ENCODE peak calls at places on chromosomes 7 and 10, in nine cellular contexts. D is HL-60, A is AG04450, J is BE2C, M is heart left ventricle, W is astrocyte of the spinal cord, O is bronchial epithelial cell, X is K562, E is colonic mucosa. C is an unnamed sample.

GRCh38 chr10:72567421-72567820 is 58.5 kb downstream of the MICU1 start:
- DNase-seq in A (no peak), D (no peak), W (peak), X (no peak), J (no peak), O (peak), M (peak), E (no peak), C (no peak)

GRCh38 chr7:117322741-117323584 is at the start of gene WNT2:
- DNase-seq in W (peak), X (no peak), O (no peak), D (no peak), E (no peak), A (no peak), J (no peak), M (no peak), C (peak)

GRCh38 chr7:27118580-27118979 is 12.0 kb downstream of the HOXA4 start:
- DNase-seq in J (no peak), X (no peak), A (no peak), M (no peak), D (no peak), W (no peak), E (peak), O (no peak), C (no peak)

GRCh38 chr10:4004990-4005389 is 220.0 kb upstream of the KLF6 start:
- DNase-seq in X (no peak), A (no peak), D (no peak), E (no peak), W (no peak), O (no peak), J (no peak), M (no peak), C (no peak)

GRCh38 chr7:73811760-73812168 is 19.0 kb upstream of the CLDN4 start:
- DNase-seq in J (peak), X (peak), M (peak), W (peak), E (peak), A (no peak), D (peak), O (peak), C (peak)

GRCh38 chr7:31107106-31108090 is 55.3 kb downstream of the ADCYAP1R1 start:
- DNase-seq in J (no peak), X (no peak), O (no peak), D (no peak), A (no peak), M (no peak), W (no peak), E (no peak), C (no peak)

GRCh38 chr10:73554729-73555128 is 36.4 kb downstream of the USP54 start:
- DNase-seq in J (no peak), M (no peak), E (no peak), O (no peak), X (no peak), D (no peak), W (no peak), A (no peak), C (no peak)

GRCh38 chr7:37920619-37921339 is at the start of gene EPDR1:
- DNase-seq in X (no peak), W (no peak), O (no peak), E (peak), D (no peak), J (peak), M (peak), A (no peak), C (peak)

GRCh38 chr10:8138471-8138870 is 84.0 kb downstream of the GATA3 start:
- DNase-seq in W (peak), D (no peak), M (no peak), E (no peak), J (no peak), X (no peak), O (peak), A (no peak), C (no peak)

GRCh38 chr7:80882213-80882801 is 36.5 kb downstream of the SEMA3C start:
- DNase-seq in X (no peak), A (no peak), W (peak), O (no peak), E (no peak), J (no peak), D (no peak), M (no peak), C (no peak)

GRCh38 chr7:80883188-80884025 is 35.4 kb downstream of the SEMA3C start:
- DNase-seq in W (peak), O (peak), J (peak), A (peak), E (no peak), M (no peak), D (no peak), X (no peak), C (no peak)

GRCh38 chr7:80884511-80885195 is 34.2 kb downstream of the SEMA3C start:
- DNase-seq in E (no peak), J (no peak), W (no peak), M (no peak), D (no peak), O (no peak), A (no peak), X (no peak), C (no peak)

GRCh38 chr7:80889525-80889924 is 29.3 kb downstream of the SEMA3C start:
- DNase-seq in O (no peak), M (no peak), X (no peak), J (no peak), W (no peak), A (no peak), D (no peak), E (no peak), C (no peak)

DNA sequence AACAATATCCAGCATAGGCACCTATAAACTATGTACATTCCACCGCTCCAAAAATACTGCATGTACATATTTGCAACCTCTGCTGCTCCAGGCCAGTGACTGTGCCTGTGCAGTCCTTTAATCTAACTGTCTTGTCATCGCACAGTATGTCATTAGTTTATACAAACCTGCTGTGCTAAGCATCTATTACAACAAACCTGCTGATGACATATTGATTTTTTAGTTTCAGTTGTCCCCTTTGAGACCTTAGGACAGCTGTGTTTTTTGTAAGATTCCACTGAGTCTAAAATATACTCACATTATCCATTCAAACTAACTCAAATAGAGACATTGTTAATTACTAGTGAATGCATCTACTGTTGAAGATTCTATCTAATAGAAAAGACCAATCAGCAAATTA is 33.1 kb downstream of the SEMA3C start:
- DNase-seq in X (no peak), E (no peak), D (no peak), W (no peak), A (no peak), O (no peak), M (no peak), J (no peak), C (no peak)
- H3K4me3 ChIP-seq in X (no peak), E (no peak), D (no peak), W (no peak), A (no peak), O (no peak), M (no peak), J (no peak), C (no peak)

GRCh38 chr7:43211693-43212092 is 99.2 kb downstream of the HECW1 start:
- DNase-seq in M (no peak), J (no peak), W (no peak), O (no peak), D (no peak), A (no peak), X (no peak), E (no peak), C (no peak)

GRCh38 chr7:43215061-43215460 is 102.6 kb downstream of the HECW1 start:
- DNase-seq in J (no peak), M (no peak), E (no peak), A (no peak), W (no peak), O (no peak), D (no peak), X (no peak), C (no peak)

GRCh38 chr7:43212921-43213320 is 100.5 kb downstream of the HECW1 start:
- DNase-seq in A (no peak), E (no peak), J (no peak), D (no peak), W (no peak), X (no peak), O (no peak), M (no peak), C (no peak)

GRCh38 chr7:43208189-43208588 is 95.7 kb downstream of the HECW1 start:
- DNase-seq in E (no peak), J (no peak), D (no peak), W (no peak), M (no peak), X (no peak), O (no peak), A (no peak), C (no peak)

DNA sequence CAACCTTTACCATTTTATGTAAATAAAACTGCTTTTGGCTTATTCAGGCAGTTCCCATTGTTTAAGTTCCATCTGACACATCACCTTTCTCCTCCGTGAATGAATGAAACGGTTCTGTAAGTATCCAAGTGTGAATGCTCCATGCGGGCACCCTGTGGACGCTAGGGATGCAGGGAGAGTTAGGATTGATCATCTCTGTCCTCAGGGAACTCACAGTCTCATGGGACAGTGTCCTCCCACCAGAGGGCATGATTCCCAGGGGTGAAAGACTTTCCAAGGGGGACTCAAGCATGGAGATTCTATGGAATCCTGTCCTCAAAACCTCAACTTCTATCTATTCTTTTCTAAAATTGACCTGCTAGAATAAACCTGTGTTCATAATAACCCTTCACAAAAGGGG is 98.8 kb downstream of the HECW1 start:
- DNase-seq in J (no peak), W (no peak), M (no peak), O (peak), E (no peak), X (no peak), A (no peak), D (no peak), C (no peak)
- TF ChIP-seq CTCF in J (peak), W (peak), M (no peak), O (peak), E (no peak), X (no peak), A (peak), D (no peak), C (no peak)

GRCh38 chr10:133277993-133278576 is 1.4 kb upstream of the ADAM8 start:
- DNase-seq in X (no peak), M (no peak), J (no peak), O (no peak), E (no peak), W (no peak), A (no peak), D (no peak), C (no peak)

GRCh38 chr10:133277277-133277992 is 767 bp upstream of the ADAM8 start:
- DNase-seq in E (no peak), A (no peak), X (no peak), O (no peak), J (no peak), W (no peak), D (no peak), M (no peak), C (no peak)

GRCh38 chr10:133275683-133276092 is 980 bp downstream of the ADAM8 start:
- DNase-seq in X (no peak), A (no peak), D (no peak), W (no peak), E (no peak), O (peak), J (no peak), M (no peak), C (peak)

GRCh38 chr10:133276100-133276434 is 601 bp downstream of the ADAM8 start:
- DNase-seq in A (no peak), J (no peak), M (no peak), E (no peak), X (no peak), D (no peak), O (no peak), W (no peak), C (no peak)

GRCh38 chr10:133276435-133277201 is at the start of gene ADAM8:
- DNase-seq in W (no peak), E (no peak), J (peak), A (no peak), M (peak), X (peak), O (no peak), D (no peak), C (peak)
- H3K4me3 ChIP-seq in W (no peak), E (peak), J (no peak), A (peak), M (peak), X (peak), O (peak), D (no peak), C (peak)

DNA sequence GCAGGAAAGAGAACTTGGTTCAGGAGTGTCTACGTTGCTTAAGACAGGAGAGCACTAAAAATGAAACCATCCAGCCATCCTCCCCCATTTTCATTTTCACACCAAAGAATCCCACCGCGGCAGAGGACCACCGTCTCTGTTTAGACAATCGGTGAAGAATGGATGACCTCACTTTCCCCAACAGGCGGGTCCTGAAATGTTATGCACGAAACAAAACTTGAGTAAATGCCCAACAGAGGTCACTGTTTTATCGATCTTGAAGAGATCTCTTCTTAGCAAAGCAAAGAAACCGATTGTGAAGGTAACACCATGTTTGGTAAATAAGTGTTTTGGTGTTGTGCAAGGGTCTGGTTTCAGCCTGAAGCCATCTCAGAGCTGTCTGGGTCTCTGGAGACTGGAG is 1.4 kb upstream of the IL6 start:
- DNase-seq in E (no peak), M (no peak), D (peak), A (no peak), X (peak), J (no peak), O (no peak), W (peak), C (peak)
- TF ChIP-seq CTCF in E (no peak), M (no peak), D (no peak), A (peak), X (peak), J (peak), O (no peak), W (no peak), C (peak)

GRCh38 chr10:50990568-50991495 is 83.5 kb upstream of the PRKG1 start:
- DNase-seq in M (peak), E (peak), A (peak), D (no peak), W (peak), X (no peak), O (peak), J (no peak), C (no peak)
- H3K4me3 ChIP-seq in M (peak), E (peak), A (peak), D (no peak), W (peak), X (no peak), O (peak), J (peak), C (no peak)

DNA sequence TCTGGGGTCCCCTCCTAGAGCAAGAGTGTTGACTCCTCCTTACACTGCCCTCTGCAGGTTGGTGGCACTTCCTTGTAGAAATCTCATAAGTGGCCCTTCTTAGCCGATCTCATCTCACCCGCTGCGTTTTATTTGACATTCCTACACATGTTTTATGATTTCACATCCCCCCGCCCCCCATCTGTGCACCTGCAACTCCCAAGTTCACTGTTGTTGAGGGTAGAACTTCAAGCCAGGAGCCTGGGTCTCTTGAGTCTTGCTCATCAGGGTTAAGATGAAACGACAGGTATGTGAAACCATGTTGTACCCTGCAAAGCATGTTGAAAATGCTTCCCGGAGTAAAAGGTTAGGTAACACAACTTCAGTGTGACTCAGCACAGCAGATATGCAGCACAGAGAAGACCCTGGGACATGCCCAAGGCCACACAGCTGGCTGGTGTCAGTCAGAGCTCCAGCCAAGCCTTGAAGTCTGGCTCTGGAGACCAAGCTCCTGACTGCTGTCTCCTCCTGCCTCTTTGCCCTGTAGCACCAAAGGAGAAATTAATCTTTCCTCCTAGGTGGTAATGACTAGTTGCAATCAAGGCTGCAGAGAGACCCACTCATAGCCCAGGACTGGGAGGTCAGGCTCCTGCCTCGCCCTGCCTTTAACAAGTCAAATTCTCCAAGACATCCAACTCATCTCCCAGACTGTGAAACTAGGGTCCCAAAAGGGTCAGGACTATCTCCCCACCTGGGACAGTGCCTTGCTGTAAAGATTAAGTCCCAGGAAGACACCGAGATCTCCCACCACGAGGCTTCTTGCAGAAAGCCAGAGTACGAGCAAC is 171.0 kb downstream of the PRKAG2 start:
- DNase-seq in J (peak), E (peak), D (no peak), A (no peak), X (peak), M (no peak), W (no peak), O (peak), C (peak)
- TF ChIP-seq CTCF in J (peak), E (no peak), D (no peak), A (peak), X (peak), M (peak), W (peak), O (peak), C (peak)

DNA sequence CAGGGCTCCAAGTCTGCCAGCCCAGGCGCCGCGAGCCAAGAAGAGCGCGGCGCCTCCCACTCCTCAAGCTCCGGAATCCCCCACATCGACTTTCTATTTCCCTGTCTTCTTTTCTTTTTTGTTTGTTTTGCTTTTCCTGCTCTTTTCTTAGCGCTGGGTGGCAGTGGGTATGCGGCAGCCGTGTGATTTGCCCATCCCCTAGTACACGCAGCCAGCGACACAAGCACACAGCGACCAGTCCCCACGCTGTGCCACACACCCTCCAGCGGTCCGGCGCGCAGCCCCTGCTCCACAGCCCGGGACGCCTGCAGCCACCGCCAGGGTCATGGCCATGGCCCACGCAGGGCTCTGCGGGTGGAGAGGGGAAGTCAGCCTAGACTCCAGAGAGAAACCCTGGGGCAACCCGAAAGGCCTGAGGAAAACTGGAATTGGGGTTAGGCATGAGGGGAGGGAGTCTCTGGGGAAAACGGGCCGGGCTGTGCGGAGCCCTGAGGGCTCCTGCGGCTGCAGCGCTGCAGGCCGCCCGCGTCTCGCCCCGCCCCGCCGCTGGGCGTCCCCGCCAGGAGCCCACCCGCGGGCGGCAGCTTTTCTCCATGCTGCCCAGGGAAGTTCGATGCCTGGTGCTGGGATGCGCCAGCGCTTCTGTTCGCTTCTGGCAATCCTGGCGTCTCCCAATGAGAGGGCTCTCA is 2.5 kb downstream of the CHRM2 start:
- DNase-seq in E (no peak), A (no peak), M (peak), W (peak), O (no peak), J (peak), X (no peak), D (no peak), C (no peak)
- H3K4me3 ChIP-seq in E (peak), A (peak), M (peak), W (peak), O (no peak), J (peak), X (no peak), D (no peak), C (no peak)

GRCh38 chr10:60618861-60619260 is 159.4 kb upstream of the CDK1 start:
- DNase-seq in A (no peak), D (no peak), O (no peak), M (no peak), J (no peak), W (no peak), X (no peak), E (no peak), C (no peak)

GRCh38 chr10:60611291-60611747 is 167.0 kb upstream of the CDK1 start:
- DNase-seq in A (no peak), O (peak), M (no peak), X (no peak), J (no peak), E (no peak), D (no peak), W (peak), C (no peak)

GRCh38 chr10:60615551-60615950 is 162.7 kb upstream of the CDK1 start:
- DNase-seq in J (no peak), A (no peak), O (no peak), W (no peak), E (no peak), M (no peak), X (no peak), D (no peak), C (no peak)

GRCh38 chr10:60613434-60613833 is 164.8 kb upstream of the CDK1 start:
- DNase-seq in A (no peak), D (no peak), O (no peak), W (no peak), J (no peak), E (no peak), X (no peak), M (no peak), C (no peak)
- TF ChIP-seq CTCF in A (no peak), D (no peak), O (no peak), W (no peak), J (no peak), E (no peak), X (no peak), M (no peak), C (no peak)